ENCODE peak calls at places on chromosome 19, in five cellular contexts. A, W, J, U and Z are unnamed samples.

GRCh38 chr19:38993271-38993670 is 17.7 kb upstream of the FBXO17 start:
- DNase-seq in U (peak; percentile 96), A (peak; percentile 74), W (no peak), J (no peak), Z (no peak)

GRCh38 chr19:33261511-33262192 is 36.0 kb upstream of the SLC7A10 start:
- DNase-seq in W (no peak), A (no peak), J (peak; percentile 25), U (no peak), Z (no peak)

GRCh38 chr19:19750842-19751790 is 18.2 kb upstream of the ZNF14 start:
- DNase-seq in U (no peak), J (no peak), W (no peak), A (no peak), Z (peak; percentile 40)

GRCh38 chr19:29810504-29810871 is 1.3 kb upstream of the CCNE1 start:
- DNase-seq in A (no peak), J (no peak), U (peak; percentile 81), W (no peak), Z (no peak)

GRCh38 chr19:50882188-50882587 is 8.9 kb downstream of the KLK2 start:
- DNase-seq in J (no peak), U (no peak), W (no peak), A (no peak), Z (no peak)

GRCh38 chr19:5913739-5914357 is at the start of gene CAPS:
- DNase-seq in W (no peak), U (peak; percentile 72), J (no peak), A (peak; percentile 44), Z (no peak)

GRCh38 chr19:18233224-18233825 is 7.1 kb upstream of the PDE4C start:
- DNase-seq in J (peak; percentile 66), A (peak; percentile 19), W (peak; percentile 93), U (peak; percentile 43), Z (peak; percentile 98)

GRCh38 chr19:20247016-20247683 is 80.1 kb downstream of the ZNF486 start:
- DNase-seq in J (peak; percentile 43), A (peak; percentile 0), U (peak; percentile 2), W (peak; percentile 69), Z (peak; percentile 24)

GRCh38 chr19:19654441-19654840 is 9.0 kb downstream of the ATP13A1 start:
- DNase-seq in A (no peak), W (no peak), U (no peak), J (no peak), Z (no peak)

GRCh38 chr19:30784850-30785459 is 412.8 kb downstream of the ZNF536 start:
- DNase-seq in A (no peak), J (peak; percentile 52), U (peak; percentile 6), W (peak; percentile 82), Z (peak; percentile 84)

GRCh38 chr19:39402417-39403297 is 4.0 kb upstream of the ZFP36 start:
- DNase-seq in U (peak; percentile 85), A (peak; percentile 74), J (peak; percentile 94), W (peak; percentile 97), Z (peak; percentile 98)

GRCh38 chr19:3029070-3029923 is at the start of gene TLE2:
- DNase-seq in U (no peak), J (no peak), W (peak; percentile 52), A (no peak), Z (peak; percentile 84)
- H3K27me3 ChIP-seq in U (peaks cover 4% of the 10 kb centered on the region), J (no peaks in the 10 kb centered on the region), W (peaks cover 95% of the 10 kb centered on the region), A (peaks cover 57% of the 10 kb centered on the region), Z (peaks cover 36% of the 10 kb centered on the region)

GRCh38 chr19:49425178-49425577 is at the start of gene GFY:
- DNase-seq in U (no peak), J (peak; percentile 6), A (no peak), W (no peak), Z (no peak)
- H3K27me3 ChIP-seq in U (peaks cover 36% of the 10 kb centered on the region), J (peaks cover 70% of the 10 kb centered on the region), A (peaks cover 94% of the 10 kb centered on the region), W (peaks cover 79% of the 10 kb centered on the region), Z (peaks cover 89% of the 10 kb centered on the region)

GRCh38 chr19:54668353-54668752 is 5.6 kb downstream of the LILRB4 start:
- DNase-seq in W (no peak), U (no peak), A (no peak), J (no peak), Z (no peak)
- H3K27me3 ChIP-seq in W (no peaks in the 10 kb centered on the region), U (no peaks in the 10 kb centered on the region), A (no peaks in the 10 kb centered on the region), J (no peaks in the 10 kb centered on the region), Z (no peaks in the 10 kb centered on the region)

GRCh38 chr19:13053238-13053637 is 49.4 kb downstream of the LYL1 start:
- DNase-seq in J (no peak), U (no peak), A (no peak), W (no peak), Z (no peak)
- H3K27me3 ChIP-seq in J (no peaks in the 10 kb centered on the region), U (no peaks in the 10 kb centered on the region), A (no peaks in the 10 kb centered on the region), W (peaks cover 100% of the 10 kb centered on the region), Z (peaks cover 78% of the 10 kb centered on the region)

GRCh38 chr19:12365094-12365371 is 450 bp downstream of the ZNF442 start:
- DNase-seq in A (peak; percentile 22), U (peak; percentile 30), J (no peak), W (peak; percentile 62), Z (peak; percentile 81)

GRCh38 chr19:12365372-12366162 is at the start of gene ZNF442:
- DNase-seq in W (peak; percentile 100), U (peak; percentile 93), A (peak; percentile 92), J (peak; percentile 84), Z (peak; percentile 96)

GRCh38 chr19:12364391-12365093 is 941 bp downstream of the ZNF442 start:
- DNase-seq in J (no peak), A (peak; percentile 3), U (peak; percentile 5), W (peak; percentile 30), Z (peak; percentile 68)
- H3K27me3 ChIP-seq in J (no peaks in the 10 kb centered on the region), A (no peaks in the 10 kb centered on the region), U (no peaks in the 10 kb centered on the region), W (peaks cover 13% of the 10 kb centered on the region), Z (no peaks in the 10 kb centered on the region)

GRCh38 chr19:3867971-3868769 is 668 bp downstream of the ZFR2 start:
- DNase-seq in A (no peak), U (no peak), W (peak; percentile 55), J (no peak), Z (peak; percentile 90)
- H3K27me3 ChIP-seq in A (peaks cover 36% of the 10 kb centered on the region), U (peaks cover 20% of the 10 kb centered on the region), W (peaks cover 12% of the 10 kb centered on the region), J (peaks cover 17% of the 10 kb centered on the region), Z (peaks cover 9% of the 10 kb centered on the region)

DNA sequence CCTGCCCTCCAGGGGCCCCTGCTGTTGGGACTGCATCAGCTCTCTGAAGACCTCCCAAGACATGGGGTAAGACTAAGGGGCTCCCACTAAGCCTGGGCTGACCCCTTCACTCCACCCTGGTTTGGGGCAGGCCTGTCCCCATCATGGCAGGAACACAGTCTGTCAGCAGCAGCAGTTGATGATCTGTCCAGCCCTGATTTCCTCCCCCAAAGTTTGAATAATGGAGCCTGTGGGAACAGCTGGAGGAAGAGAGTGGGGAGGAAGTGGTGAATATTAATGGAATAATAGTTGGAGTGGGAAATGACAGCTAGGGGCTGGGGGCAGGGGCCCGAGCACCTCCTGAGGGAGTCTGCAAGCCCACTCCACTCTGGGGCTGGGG is 1.3 kb upstream of the B3GNT8 start:
- DNase-seq in A (no peak), W (no peak), J (no peak), U (no peak), Z (no peak)
- H3K27me3 ChIP-seq in A (no peaks in the 10 kb centered on the region), W (no peaks in the 10 kb centered on the region), J (no peaks in the 10 kb centered on the region), U (no peaks in the 10 kb centered on the region), Z (no peaks in the 10 kb centered on the region)

DNA sequence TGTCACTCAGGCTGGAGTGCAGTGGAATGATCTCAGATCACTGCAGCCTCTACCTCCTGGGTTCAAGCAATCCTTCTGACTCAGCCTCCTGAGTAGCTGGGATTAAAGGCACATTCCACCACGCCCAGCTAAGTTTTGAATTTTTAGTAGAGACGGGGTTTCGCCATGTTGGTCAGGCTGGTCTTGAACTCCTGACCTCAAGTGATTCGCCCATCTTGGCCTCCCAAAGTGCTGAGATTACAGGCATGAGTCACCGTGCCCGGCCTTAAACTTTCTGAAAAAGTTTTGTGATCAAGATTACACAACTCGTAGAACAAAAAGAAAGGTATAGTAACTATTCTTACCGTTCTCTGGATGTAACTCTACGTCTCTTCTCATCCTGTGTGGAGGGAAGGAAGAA is 21.2 kb downstream of the DNMT1 start:
- DNase-seq in A (peak; percentile 10), J (no peak), U (peak; percentile 54), W (no peak), Z (no peak)
- H3K27me3 ChIP-seq in A (no peaks in the 10 kb centered on the region), J (no peaks in the 10 kb centered on the region), U (no peaks in the 10 kb centered on the region), W (no peaks in the 10 kb centered on the region), Z (no peaks in the 10 kb centered on the region)

GRCh38 chr19:3163943-3164342 is 14.6 kb upstream of the S1PR4 start:
- DNase-seq in A (no peak), J (no peak), U (no peak), W (no peak), Z (no peak)

GRCh38 chr19:3160219-3160618 is 18.4 kb upstream of the S1PR4 start:
- DNase-seq in J (no peak), W (no peak), U (no peak), A (no peak), Z (no peak)

GRCh38 chr19:3163230-3163886 is 15.2 kb upstream of the S1PR4 start:
- DNase-seq in A (no peak), W (peak; percentile 91), U (peak; percentile 25), J (peak; percentile 73), Z (peak; percentile 98)

GRCh38 chr19:3161453-3161852 is 17.1 kb upstream of the S1PR4 start:
- DNase-seq in A (no peak), U (peak; percentile 57), J (no peak), W (no peak), Z (no peak)

GRCh38 chr19:3162418-3163229 is 15.9 kb upstream of the S1PR4 start:
- DNase-seq in A (no peak), W (peak; percentile 52), J (no peak), U (no peak), Z (peak; percentile 80)
- H3K27me3 ChIP-seq in A (no peaks in the 10 kb centered on the region), W (peaks cover 5% of the 10 kb centered on the region), J (no peaks in the 10 kb centered on the region), U (no peaks in the 10 kb centered on the region), Z (peaks cover 2% of the 10 kb centered on the region)